ENCODE peak calls at places on chromosome 16, in ten cellular contexts. D is left kidney; H is anterior cingulate cortex; Z is effector CD4-positive, alpha-beta T cell; V is EH; B is hypothalamus; O is cardiac muscle cell; N is HEK293T; I is activated effector memory CD4-positive, alpha-beta T cell treated with anti-CD3 and anti-CD28 coated beads, Interleukin-2, amount 50 U/mL, for 16 hours; K is non-pigmented ciliary epithelial cell. G is an unnamed sample.

GRCh38 chr16:29653436-29653835 is 9.6 kb upstream of the SPN start:
- DNase-seq in D (peak; percentile 56), H (no peak), Z (no peak), V (no peak), B (no peak), O (no peak), N (no peak), I (no peak), K (no peak), G (no peak)

GRCh38 chr16:85010931-85011845 is at the start of gene ZDHHC7:
- DNase-seq in D (peak; percentile 95), H (peak; percentile 79), Z (peak; percentile 82), V (peak; percentile 86), B (peak; percentile 65), O (peak; percentile 93), N (peak; percentile 93), I (peak; percentile 94), K (no peak), G (peak; percentile 94)

GRCh38 chr16:84818989-84819643 is 669 bp upstream of the CRISPLD2 start:
- DNase-seq in D (no peak), H (no peak), Z (no peak), V (no peak), B (no peak), O (no peak), N (no peak), I (no peak), K (no peak), G (no peak)

GRCh38 chr16:6096931-6097665 is 999.5 kb upstream of the EEF2KMT start:
- DNase-seq in D (no peak), H (no peak), Z (no peak), V (peak; percentile 1), B (no peak), O (no peak), N (no peak), I (no peak), K (no peak), G (no peak)

GRCh38 chr16:10297341-10298006 is 88.4 kb upstream of the ATF7IP2 start:
- DNase-seq in D (peak; percentile 85), H (no peak), Z (no peak), V (no peak), B (no peak), O (no peak), N (no peak), I (no peak), K (no peak), G (no peak)

GRCh38 chr16:9827062-9827752 is 355.0 kb downstream of the GRIN2A start:
- DNase-seq in D (no peak), H (no peak), Z (no peak), V (no peak), B (no peak), O (no peak), N (no peak), I (no peak), K (no peak), G (no peak)

GRCh38 chr16:60206511-60206910 is 1472.4 kb upstream of the GOT2 start:
- DNase-seq in D (no peak), H (no peak), Z (no peak), V (no peak), B (no peak), O (no peak), N (no peak), I (no peak), K (no peak), G (no peak)

GRCh38 chr16:53346-54236 is at the start of the genes POLR3K and SNRNP25:
- DNase-seq in D (peak; percentile 99), H (peak; percentile 96), Z (peak; percentile 98), V (peak; percentile 98), B (peak; percentile 95), O (peak; percentile 99), N (peak; percentile 98), I (peak; percentile 99), K (peak; percentile 90), G (peak; percentile 99)

GRCh38 chr16:84955427-84955826 is 55.9 kb downstream of the ZDHHC7 start:
- DNase-seq in D (no peak), H (no peak), Z (no peak), V (no peak), B (no peak), O (no peak), N (no peak), I (no peak), K (no peak), G (no peak)

GRCh38 chr16:30951785-30952184 is 2.9 kb downstream of the ORAI3 start:
- DNase-seq in D (no peak), H (peak; percentile 17), Z (no peak), V (peak; percentile 54), B (no peak), O (no peak), N (no peak), I (no peak), K (no peak), G (no peak)

GRCh38 chr16:57688487-57688986 is 6.1 kb upstream of the DRC7 start:
- DNase-seq in D (no peak), H (no peak), Z (no peak), V (no peak), B (no peak), O (no peak), N (no peak), I (no peak), K (no peak), G (no peak)

GRCh38 chr16:71254832-71255560 is 24.5 kb upstream of the HYDIN start:
- DNase-seq in D (no peak), H (no peak), Z (no peak), V (no peak), B (no peak), O (no peak), N (no peak), I (no peak), K (no peak), G (no peak)

GRCh38 chr16:53768167-53768566 is 64.2 kb downstream of the FTO start:
- DNase-seq in D (no peak), H (no peak), Z (no peak), V (no peak), B (no peak), O (no peak), N (no peak), I (no peak), K (no peak), G (no peak)

GRCh38 chr16:89697616-89698331 is 3.7 kb downstream of the SPATA2L start:
- DNase-seq in D (no peak), H (no peak), Z (no peak), V (no peak), B (no peak), O (no peak), N (no peak), I (peak; percentile 60), K (no peak), G (no peak)

GRCh38 chr16:84825896-84826557 is 6.2 kb downstream of the CRISPLD2 start:
- DNase-seq in D (no peak), H (no peak), Z (no peak), V (peak; percentile 84), B (no peak), O (no peak), N (no peak), I (no peak), K (no peak), G (no peak)

GRCh38 chr16:3637371-3637923 is 17.0 kb upstream of the DNASE1 start:
- DNase-seq in D (peak; percentile 68), H (no peak), Z (no peak), V (peak; percentile 72), B (no peak), O (peak; percentile 55), N (no peak), I (no peak), K (no peak), G (no peak)

GRCh38 chr16:49469323-49469670 is 95.7 kb downstream of the C16orf78 start:
- DNase-seq in D (no peak), H (no peak), Z (no peak), V (no peak), B (no peak), O (no peak), N (no peak), I (peak; percentile 28), K (no peak), G (no peak)

GRCh38 chr16:3761375-3762079 is 44.2 kb upstream of the TRAP1 start:
- DNase-seq in D (peak; percentile 14), H (no peak), Z (no peak), V (no peak), B (no peak), O (no peak), N (no peak), I (no peak), K (no peak), G (no peak)

GRCh38 chr16:2912330-2913199 is 834 bp downstream of the FLYWCH1 start:
- DNase-seq in D (peak; percentile 77), H (no peak), Z (peak; percentile 21), V (peak; percentile 72), B (no peak), O (peak; percentile 44), N (no peak), I (peak; percentile 77), K (no peak), G (peak; percentile 66)

GRCh38 chr16:17334096-17334495 is 136.7 kb downstream of the XYLT1 start:
- DNase-seq in D (no peak), H (no peak), Z (no peak), V (peak; percentile 83), B (no peak), O (no peak), N (no peak), I (no peak), K (no peak), G (no peak)

GRCh38 chr16:48164907-48165715 is 9.3 kb upstream of the ABCC12 start:
- DNase-seq in D (peak; percentile 76), H (peak; percentile 51), Z (peak; percentile 40), V (peak; percentile 83), B (peak; percentile 20), O (peak; percentile 74), N (peak; percentile 85), I (peak; percentile 89), K (peak; percentile 28), G (peak; percentile 76)

G was measured in erythroblast.